ENCODE peak calls at places on chromosome 4, in seven cellular contexts. One of them, this sample, is unnamed.

GRCh38 chr4:177706916-177707315 is 264.7 kb upstream of the AGA start:
- DNase-seq in GM13977: no peak
- DNase-seq in NCI-H774: no peak
- DNase-seq in AG09309: no peak
- DNase-seq in HEK293T: no peak
- DNase-seq in memory B cell: no peak
- DNase-seq in anterior cingulate cortex: no peak
- DNase-seq in this sample: no peak

GRCh38 chr4:985123-985830 is 1.6 kb upstream of the IDUA start:
- DNase-seq in GM13977: peak
- DNase-seq in NCI-H774: peak
- DNase-seq in AG09309: no peak
- DNase-seq in HEK293T: peak
- DNase-seq in memory B cell: no peak
- DNase-seq in anterior cingulate cortex: no peak
- DNase-seq in this sample: no peak

GRCh38 chr4:18109677-18110076 is 88.1 kb upstream of the LCORL start:
- DNase-seq in GM13977: no peak
- DNase-seq in NCI-H774: no peak
- DNase-seq in AG09309: no peak
- DNase-seq in HEK293T: no peak
- DNase-seq in memory B cell: no peak
- DNase-seq in anterior cingulate cortex: no peak
- DNase-seq in this sample: no peak

GRCh38 chr4:119627267-119628190 is 1.1 kb downstream of the PDE5A start:
- DNase-seq in GM13977: peak
- DNase-seq in NCI-H774: no peak
- DNase-seq in AG09309: no peak
- DNase-seq in HEK293T: peak
- DNase-seq in memory B cell: peak
- DNase-seq in anterior cingulate cortex: no peak
- DNase-seq in this sample: peak

GRCh38 chr4:38896940-38897339 is 29.3 kb downstream of the FAM114A1 start:
- DNase-seq in GM13977: no peak
- DNase-seq in NCI-H774: no peak
- DNase-seq in AG09309: no peak
- DNase-seq in HEK293T: no peak
- DNase-seq in memory B cell: no peak
- DNase-seq in anterior cingulate cortex: no peak
- DNase-seq in this sample: no peak

GRCh38 chr4:143186634-143187033 is 1.9 kb downstream of the USP38 start:
- DNase-seq in GM13977: no peak
- DNase-seq in NCI-H774: no peak
- DNase-seq in AG09309: no peak
- DNase-seq in HEK293T: no peak
- DNase-seq in memory B cell: no peak
- DNase-seq in anterior cingulate cortex: no peak
- DNase-seq in this sample: no peak

GRCh38 chr4:11436673-11437072 is 8.0 kb upstream of the HS3ST1 start:
- DNase-seq in GM13977: no peak
- DNase-seq in NCI-H774: no peak
- DNase-seq in AG09309: no peak
- DNase-seq in HEK293T: no peak
- DNase-seq in memory B cell: no peak
- DNase-seq in anterior cingulate cortex: no peak
- DNase-seq in this sample: no peak

GRCh38 chr4:164716901-164717300 is 37.0 kb upstream of the SMIM31 start:
- DNase-seq in GM13977: no peak
- DNase-seq in NCI-H774: no peak
- DNase-seq in AG09309: no peak
- DNase-seq in HEK293T: peak
- DNase-seq in memory B cell: no peak
- DNase-seq in anterior cingulate cortex: no peak
- DNase-seq in this sample: no peak

GRCh38 chr4:183333983-183334382 is 11.8 kb upstream of the CLDN24 start:
- DNase-seq in GM13977: no peak
- DNase-seq in NCI-H774: no peak
- DNase-seq in AG09309: no peak
- DNase-seq in HEK293T: no peak
- DNase-seq in memory B cell: no peak
- DNase-seq in anterior cingulate cortex: no peak
- DNase-seq in this sample: no peak

GRCh38 chr4:91092398-91092955 is 965.3 kb downstream of the CCSER1 start:
- DNase-seq in GM13977: no peak
- DNase-seq in NCI-H774: no peak
- DNase-seq in AG09309: no peak
- DNase-seq in HEK293T: no peak
- DNase-seq in memory B cell: no peak
- DNase-seq in anterior cingulate cortex: no peak
- DNase-seq in this sample: no peak

GRCh38 chr4:78345237-78345636 is 206.3 kb upstream of the ANXA3 start:
- DNase-seq in GM13977: no peak
- DNase-seq in NCI-H774: no peak
- DNase-seq in AG09309: no peak
- DNase-seq in HEK293T: no peak
- DNase-seq in memory B cell: no peak
- DNase-seq in anterior cingulate cortex: no peak
- DNase-seq in this sample: no peak

GRCh38 chr4:149264093-149264733 is 551.4 kb downstream of the IQCM start:
- DNase-seq in GM13977: peak
- DNase-seq in NCI-H774: no peak
- DNase-seq in AG09309: peak
- DNase-seq in HEK293T: peak
- DNase-seq in memory B cell: no peak
- DNase-seq in anterior cingulate cortex: no peak
- DNase-seq in this sample: no peak

This sample was measured in GM12892.